ENCODE peak calls at places on chromosome 7, in four cellular contexts. P is AG04449, J is colonic mucosa, D is islet precursor cell. R is an unnamed sample.

GRCh38 chr7:151372612-151373265 is 31.1 kb downstream of the NUB1 start:
- DNase-seq in D (no peak), J (no peak), P (no peak), R (no peak)

GRCh38 chr7:123538189-123538714 is 3.9 kb upstream of the IQUB start:
- DNase-seq in D (no peak), P (peak), J (no peak), R (peak)

GRCh38 chr7:117068511-117069155 is 115.3 kb downstream of the ST7 start:
- DNase-seq in J (no peak), D (no peak), P (no peak), R (no peak)

GRCh38 chr7:157043745-157044144 is 33.3 kb upstream of the MNX1 start:
- DNase-seq in D (no peak), J (no peak), P (peak), R (peak)

GRCh38 chr7:132577206-132578049 is 1.2 kb upstream of the PLXNA4 start:
- DNase-seq in J (peak), P (no peak), D (peak), R (peak)

GRCh38 chr7:23893172-23893941 is 183.3 kb downstream of the STK31 start:
- DNase-seq in D (no peak), J (no peak), P (peak), R (peak)

GRCh38 chr7:99132922-99133321 is 11.0 kb downstream of the SMURF1 start:
- DNase-seq in D (no peak), J (no peak), P (no peak), R (no peak)

GRCh38 chr7:45663965-45664623 is 89.9 kb downstream of the ADCY1 start:
- DNase-seq in P (no peak), J (peak), D (peak), R (no peak)

GRCh38 chr7:151066273-151066974 is 7.0 kb downstream of the SLC4A2 start:
- DNase-seq in J (no peak), D (no peak), P (no peak), R (no peak)

GRCh38 chr7:157622000-157622399 is 285.2 kb downstream of the DNAJB6 start:
- DNase-seq in P (no peak), J (no peak), D (no peak), R (no peak)

GRCh38 chr7:78939669-78940068 is 513.8 kb downstream of the MAGI2 start:
- DNase-seq in P (no peak), J (no peak), D (no peak), R (no peak)

GRCh38 chr7:143013897-143014296 is 13.0 kb downstream of the OR9A2 start:
- DNase-seq in D (no peak), J (no peak), P (peak), R (peak)

GRCh38 chr7:85070967-85071628 is 115.8 kb downstream of the SEMA3D start:
- DNase-seq in D (no peak), J (no peak), P (peak), R (peak)

GRCh38 chr7:155796381-155797261 is 15.6 kb downstream of the SHH start:
- DNase-seq in J (peak), P (no peak), D (peak), R (no peak)

GRCh38 chr7:148299335-148299734 is 291.2 kb upstream of the C7orf33 start:
- DNase-seq in D (no peak), P (no peak), J (no peak), R (no peak)

GRCh38 chr7:107179326-107180163 is 10.7 kb downstream of the HBP1 start:
- DNase-seq in J (peak), D (no peak), P (no peak), R (peak)

GRCh38 chr7:47635091-47636090 is 53.5 kb upstream of the TNS3 start:
- DNase-seq in D (peak), P (no peak), J (peak), R (no peak)

GRCh38 chr7:130566168-130566897 is 74.4 kb downstream of the MEST start:
- DNase-seq in P (no peak), D (peak), J (no peak), R (peak)

GRCh38 chr7:96327429-96327828 is 5.5 kb upstream of the SLC25A13 start:
- DNase-seq in D (no peak), P (no peak), J (peak), R (no peak)

GRCh38 chr7:65251851-65252620 is 121.6 kb upstream of the ZNF92 start:
- DNase-seq in P (no peak), J (peak), D (peak), R (peak)

GRCh38 chr7:24255139-24255538 is 28.9 kb upstream of the NPY start:
- DNase-seq in D (no peak), J (no peak), P (no peak), R (no peak)

GRCh38 chr7:23093546-23093945 is 12.0 kb upstream of the KLHL7 start:
- DNase-seq in J (no peak), P (peak), D (no peak), R (peak)

GRCh38 chr7:159092701-159093121 is 52.0 kb downstream of the VIPR2 start:
- DNase-seq in D (peak), J (no peak), P (no peak), R (no peak)

GRCh38 chr7:2529161-2530075 is 9.8 kb downstream of the LFNG start:
- DNase-seq in D (no peak), J (peak), P (no peak), R (peak)

GRCh38 chr7:4416436-4417092 is 265.5 kb upstream of the FOXK1 start:
- DNase-seq in J (peak), P (no peak), D (no peak), R (no peak)

GRCh38 chr7:43583424-43584199 is 704 bp downstream of the STK17A start:
- DNase-seq in J (peak), P (no peak), D (peak), R (peak)

GRCh38 chr7:111763221-111763791 is 201.0 kb upstream of the IMMP2L start:
- DNase-seq in J (no peak), P (no peak), D (peak), R (peak)

GRCh38 chr7:107982918-107983389 is 20.0 kb downstream of the LAMB1 start:
- DNase-seq in P (no peak), J (no peak), D (no peak), R (no peak)

GRCh38 chr7:156932006-156932405 is 17.5 kb upstream of the NOM1 start:
- DNase-seq in P (no peak), J (no peak), D (no peak), R (peak)

GRCh38 chr7:44145419-44145968 is 4.4 kb upstream of the MYL7 start:
- DNase-seq in P (no peak), J (no peak), D (peak), R (no peak)

GRCh38 chr7:158016171-158017087 is 571.2 kb downstream of the PTPRN2 start:
- DNase-seq in D (peak), J (no peak), P (no peak), R (no peak)

GRCh38 chr7:118735436-118735835 is 510.9 kb downstream of the ANKRD7 start:
- DNase-seq in J (no peak), D (no peak), P (no peak), R (no peak)

GRCh38 chr7:134613623-134614347 is 32.9 kb upstream of the BPGM start:
- DNase-seq in D (no peak), P (peak), J (no peak), R (peak)

GRCh38 chr7:130441408-130441854 is 615 bp upstream of the CEP41 start:
- DNase-seq in P (no peak), J (no peak), D (no peak), R (peak)

GRCh38 chr7:116776610-116777289 is 85.6 kb upstream of the CAPZA2 start:
- DNase-seq in P (peak), J (no peak), D (no peak), R (peak)

GRCh38 chr7:82247814-82248433 is 195.7 kb downstream of the CACNA2D1 start:
- DNase-seq in J (no peak), D (no peak), P (no peak), R (peak)

GRCh38 chr7:117259626-117260025 is 63.2 kb downstream of the WNT2 start:
- DNase-seq in P (peak), J (no peak), D (no peak), R (peak)

GRCh38 chr7:5695709-5696345 is 85.6 kb downstream of the RNF216 start:
- DNase-seq in D (no peak), J (no peak), P (no peak), R (no peak)

GRCh38 chr7:111827863-111828504 is 265.7 kb upstream of the IMMP2L start:
- DNase-seq in D (peak), P (peak), J (no peak), R (peak)

R was measured in EL.